ENCODE peak calls at places on chromosomes 12 and 14, in nine cellular contexts. One of them, this sample, is unnamed.

GRCh38 chr12:57723630-57723962 is 14.9 kb downstream of the AGAP2 start:
- DNase-seq in activated T-cell treated with anti-CD3 and anti-CD28 coated beads, Interleukin-2, amount 50 U/mL, for 24 hours: no peak
- DNase-seq in mucosa of gallbladder: no peak
- DNase-seq in lower lobe of right lung: no peak
- DNase-seq in neural crest cell: no peak
- DNase-seq in CD4-positive, alpha-beta memory T cell: no peak
- DNase-seq in activated CD4-positive, alpha-beta T cell treated with anti-CD3 and anti-CD28 coated beads for 36 hours: no peak
- DNase-seq in NT2/D1: no peak
- DNase-seq in lung microvascular endothelial cell: no peak
- DNase-seq in this sample: no peak

GRCh38 chr12:65407388-65408149 is 129.1 kb downstream of the MSRB3 start:
- DNase-seq in activated T-cell treated with anti-CD3 and anti-CD28 coated beads, Interleukin-2, amount 50 U/mL, for 24 hours: no peak
- DNase-seq in activated CD4-positive, alpha-beta T cell treated with anti-CD3 and anti-CD28 coated beads for 36 hours: no peak
- DNase-seq in CD4-positive, alpha-beta memory T cell: no peak
- DNase-seq in lower lobe of right lung: no peak
- DNase-seq in NT2/D1: no peak
- DNase-seq in lung microvascular endothelial cell: no peak
- DNase-seq in mucosa of gallbladder: no peak
- DNase-seq in neural crest cell: no peak
- DNase-seq in this sample: no peak

GRCh38 chr14:94969766-94970165 is 187.6 kb downstream of the DICER1 start:
- DNase-seq in NT2/D1: no peak
- DNase-seq in mucosa of gallbladder: no peak
- DNase-seq in activated T-cell treated with anti-CD3 and anti-CD28 coated beads, Interleukin-2, amount 50 U/mL, for 24 hours: no peak
- DNase-seq in CD4-positive, alpha-beta memory T cell: no peak
- DNase-seq in lung microvascular endothelial cell: no peak
- DNase-seq in activated CD4-positive, alpha-beta T cell treated with anti-CD3 and anti-CD28 coated beads for 36 hours: no peak
- DNase-seq in lower lobe of right lung: no peak
- DNase-seq in neural crest cell: no peak
- DNase-seq in this sample: no peak

GRCh38 chr12:1873531-1874149 is 44.8 kb downstream of the CACNA2D4 start:
- DNase-seq in mucosa of gallbladder: no peak
- DNase-seq in neural crest cell: no peak
- DNase-seq in lung microvascular endothelial cell: no peak
- DNase-seq in activated CD4-positive, alpha-beta T cell treated with anti-CD3 and anti-CD28 coated beads for 36 hours: no peak
- DNase-seq in NT2/D1: no peak
- DNase-seq in lower lobe of right lung: no peak
- DNase-seq in activated T-cell treated with anti-CD3 and anti-CD28 coated beads, Interleukin-2, amount 50 U/mL, for 24 hours: no peak
- DNase-seq in CD4-positive, alpha-beta memory T cell: no peak
- DNase-seq in this sample: no peak

GRCh38 chr12:109356586-109356985 is 8.9 kb downstream of the MYO1H start:
- DNase-seq in activated CD4-positive, alpha-beta T cell treated with anti-CD3 and anti-CD28 coated beads for 36 hours: no peak
- DNase-seq in lower lobe of right lung: no peak
- DNase-seq in lung microvascular endothelial cell: no peak
- DNase-seq in neural crest cell: no peak
- DNase-seq in mucosa of gallbladder: no peak
- DNase-seq in CD4-positive, alpha-beta memory T cell: no peak
- DNase-seq in activated T-cell treated with anti-CD3 and anti-CD28 coated beads, Interleukin-2, amount 50 U/mL, for 24 hours: no peak
- DNase-seq in NT2/D1: no peak
- DNase-seq in this sample: no peak

GRCh38 chr12:66688836-66689439 is 10.1 kb upstream of the GRIP1 start:
- DNase-seq in neural crest cell: peak
- DNase-seq in activated T-cell treated with anti-CD3 and anti-CD28 coated beads, Interleukin-2, amount 50 U/mL, for 24 hours: no peak
- DNase-seq in mucosa of gallbladder: peak
- DNase-seq in NT2/D1: peak
- DNase-seq in activated CD4-positive, alpha-beta T cell treated with anti-CD3 and anti-CD28 coated beads for 36 hours: peak
- DNase-seq in CD4-positive, alpha-beta memory T cell: no peak
- DNase-seq in lower lobe of right lung: no peak
- DNase-seq in lung microvascular endothelial cell: peak
- DNase-seq in this sample: peak

GRCh38 chr14:58765375-58765774 is 127.6 kb downstream of the DACT1 start:
- DNase-seq in CD4-positive, alpha-beta memory T cell: no peak
- DNase-seq in NT2/D1: no peak
- DNase-seq in neural crest cell: no peak
- DNase-seq in mucosa of gallbladder: no peak
- DNase-seq in lower lobe of right lung: no peak
- DNase-seq in lung microvascular endothelial cell: no peak
- DNase-seq in activated CD4-positive, alpha-beta T cell treated with anti-CD3 and anti-CD28 coated beads for 36 hours: no peak
- DNase-seq in activated T-cell treated with anti-CD3 and anti-CD28 coated beads, Interleukin-2, amount 50 U/mL, for 24 hours: no peak
- DNase-seq in this sample: no peak

GRCh38 chr12:68119724-68120211 is 39.8 kb downstream of the IFNG start:
- DNase-seq in activated T-cell treated with anti-CD3 and anti-CD28 coated beads, Interleukin-2, amount 50 U/mL, for 24 hours: peak
- DNase-seq in CD4-positive, alpha-beta memory T cell: peak
- DNase-seq in neural crest cell: no peak
- DNase-seq in mucosa of gallbladder: no peak
- DNase-seq in NT2/D1: no peak
- DNase-seq in lung microvascular endothelial cell: no peak
- DNase-seq in lower lobe of right lung: no peak
- DNase-seq in activated CD4-positive, alpha-beta T cell treated with anti-CD3 and anti-CD28 coated beads for 36 hours: peak
- DNase-seq in this sample: peak

GRCh38 chr14:89137514-89138163 is 279.4 kb downstream of the FOXN3 start:
- DNase-seq in neural crest cell: no peak
- DNase-seq in lung microvascular endothelial cell: peak
- DNase-seq in activated T-cell treated with anti-CD3 and anti-CD28 coated beads, Interleukin-2, amount 50 U/mL, for 24 hours: no peak
- DNase-seq in lower lobe of right lung: peak
- DNase-seq in NT2/D1: no peak
- DNase-seq in mucosa of gallbladder: peak
- DNase-seq in CD4-positive, alpha-beta memory T cell: no peak
- DNase-seq in activated CD4-positive, alpha-beta T cell treated with anti-CD3 and anti-CD28 coated beads for 36 hours: no peak
- DNase-seq in this sample: no peak

GRCh38 chr12:119415714-119416113 is 81.2 kb downstream of the CCDC60 start:
- DNase-seq in mucosa of gallbladder: no peak
- DNase-seq in neural crest cell: no peak
- DNase-seq in lower lobe of right lung: no peak
- DNase-seq in activated CD4-positive, alpha-beta T cell treated with anti-CD3 and anti-CD28 coated beads for 36 hours: no peak
- DNase-seq in activated T-cell treated with anti-CD3 and anti-CD28 coated beads, Interleukin-2, amount 50 U/mL, for 24 hours: no peak
- DNase-seq in lung microvascular endothelial cell: no peak
- DNase-seq in CD4-positive, alpha-beta memory T cell: no peak
- DNase-seq in NT2/D1: no peak
- DNase-seq in this sample: no peak

GRCh38 chr12:4137441-4137840 is 136.1 kb upstream of the CCND2 start:
- DNase-seq in CD4-positive, alpha-beta memory T cell: no peak
- DNase-seq in NT2/D1: no peak
- DNase-seq in activated CD4-positive, alpha-beta T cell treated with anti-CD3 and anti-CD28 coated beads for 36 hours: no peak
- DNase-seq in activated T-cell treated with anti-CD3 and anti-CD28 coated beads, Interleukin-2, amount 50 U/mL, for 24 hours: no peak
- DNase-seq in lower lobe of right lung: no peak
- DNase-seq in lung microvascular endothelial cell: no peak
- DNase-seq in neural crest cell: no peak
- DNase-seq in mucosa of gallbladder: no peak
- DNase-seq in this sample: no peak

GRCh38 chr12:116393859-116394650 is 116.6 kb upstream of the MED13L start:
- DNase-seq in mucosa of gallbladder: no peak
- DNase-seq in lung microvascular endothelial cell: no peak
- DNase-seq in NT2/D1: no peak
- DNase-seq in CD4-positive, alpha-beta memory T cell: no peak
- DNase-seq in lower lobe of right lung: no peak
- DNase-seq in activated T-cell treated with anti-CD3 and anti-CD28 coated beads, Interleukin-2, amount 50 U/mL, for 24 hours: no peak
- DNase-seq in activated CD4-positive, alpha-beta T cell treated with anti-CD3 and anti-CD28 coated beads for 36 hours: peak
- DNase-seq in neural crest cell: no peak
- DNase-seq in this sample: no peak

GRCh38 chr12:76032043-76032981 is 736 bp upstream of the PHLDA1 start:
- DNase-seq in CD4-positive, alpha-beta memory T cell: peak
- DNase-seq in NT2/D1: no peak
- DNase-seq in mucosa of gallbladder: peak
- DNase-seq in activated CD4-positive, alpha-beta T cell treated with anti-CD3 and anti-CD28 coated beads for 36 hours: peak
- DNase-seq in neural crest cell: peak
- DNase-seq in lung microvascular endothelial cell: peak
- DNase-seq in activated T-cell treated with anti-CD3 and anti-CD28 coated beads, Interleukin-2, amount 50 U/mL, for 24 hours: peak
- DNase-seq in lower lobe of right lung: no peak
- DNase-seq in this sample: peak